ENCODE peak calls at places on chromosomes 16 and 17, in eight cellular contexts. D is activated T-cell treated with anti-CD3 and anti-CD28 coated beads, Interleukin-2, amount 50 U/mL, for 72 hours; B is fibroblast of lung; V is GM23338; L is iPS-NIHi11; J is A549; A is RCC 7860; G is AG10803. Q is an unnamed sample.

GRCh38 chr17:81684442-81684911 is 666 bp downstream of the HGS start:
- DNase-seq in D (peak), B (no peak), V (peak), L (no peak), J (no peak), A (no peak), G (no peak), Q (peak)

GRCh38 chr16:63938661-63939060 is 1183.2 kb downstream of the CDH11 start:
- DNase-seq in D (no peak), B (peak), V (no peak), L (no peak), J (no peak), A (no peak), G (peak), Q (peak)

GRCh38 chr17:2691965-2692780 is 19.4 kb downstream of the CLUH start:
- DNase-seq in D (no peak), B (no peak), V (peak), L (peak), J (no peak), A (no peak), G (no peak), Q (no peak)

GRCh38 chr16:63061319-63061718 is 1025.1 kb upstream of the CDH8 start:
- DNase-seq in D (no peak), B (no peak), V (peak), L (no peak), J (peak), A (no peak), G (no peak), Q (no peak)

GRCh38 chr16:48556913-48557351 is 53.0 kb downstream of the N4BP1 start:
- DNase-seq in D (peak), B (peak), V (no peak), L (no peak), J (no peak), A (peak), G (peak), Q (peak)

GRCh38 chr16:29148867-29149272 is 164.0 kb downstream of the LAT start:
- DNase-seq in D (peak), B (no peak), V (no peak), L (no peak), J (no peak), A (no peak), G (no peak), Q (no peak)

GRCh38 chr17:4233668-4234258 is 30.0 kb downstream of the ANKFY1 start:
- DNase-seq in D (no peak), B (no peak), V (no peak), L (no peak), J (no peak), A (no peak), G (no peak), Q (no peak)

GRCh38 chr17:57045868-57046671 is 39.0 kb upstream of the AKAP1 start:
- DNase-seq in D (peak), B (no peak), V (peak), L (no peak), J (no peak), A (no peak), G (no peak), Q (no peak)

GRCh38 chr16:86836503-86837125 is 258.3 kb downstream of the FOXL1 start:
- DNase-seq in D (no peak), B (peak), V (no peak), L (no peak), J (no peak), A (peak), G (peak), Q (peak)

GRCh38 chr17:13114601-13115024 is 96.8 kb upstream of the ELAC2 start:
- DNase-seq in D (peak), B (peak), V (peak), L (peak), J (peak), A (peak), G (peak), Q (peak)

GRCh38 chr17:44749076-44750020 is 9.4 kb upstream of the ADAM11 start:
- DNase-seq in D (no peak), B (no peak), V (no peak), L (peak), J (no peak), A (no peak), G (no peak), Q (no peak)

GRCh38 chr16:81885976-81886586 is 107.0 kb downstream of the PLCG2 start:
- DNase-seq in D (peak), B (peak), V (peak), L (peak), J (peak), A (no peak), G (peak), Q (peak)

GRCh38 chr17:55295411-55296170 is 30.8 kb downstream of the HLF start:
- DNase-seq in D (peak), B (peak), V (peak), L (peak), J (peak), A (peak), G (peak), Q (peak)

GRCh38 chr17:2387086-2388019 is 13.5 kb downstream of the MNT start:
- DNase-seq in D (no peak), B (no peak), V (no peak), L (no peak), J (no peak), A (no peak), G (no peak), Q (no peak)

GRCh38 chr17:41987642-41988041 is 21.0 kb downstream of the CNP start:
- DNase-seq in D (peak), B (no peak), V (no peak), L (no peak), J (no peak), A (no peak), G (no peak), Q (no peak)

Q was measured in astrocyte of the spinal cord.